ENCODE peak calls at places on chromosomes 12 and 14, in four cellular contexts. One of them, this sample, is unnamed.

GRCh38 chr14:81256289-81256960 is 35.7 kb upstream of the GTF2A1 start:
- DNase-seq in IMR-90: no peak
- DNase-seq in putamen: no peak
- DNase-seq in stimulated activated CD4-positive, alpha-beta T cell treated with anti-CD3 and anti-CD28 coated beads, Interleukin-1b, Interleukin-23, amount 100 ng/mL, for 4 hours: no peak
- DNase-seq in this sample: peak

GRCh38 chr12:53670308-53670707 is 5.6 kb downstream of the ATP5MC2 start:
- DNase-seq in IMR-90: no peak
- DNase-seq in putamen: no peak
- DNase-seq in stimulated activated CD4-positive, alpha-beta T cell treated with anti-CD3 and anti-CD28 coated beads, Interleukin-1b, Interleukin-23, amount 100 ng/mL, for 4 hours: no peak
- DNase-seq in this sample: no peak

GRCh38 chr12:104522985-104523719 is 66.4 kb downstream of the CHST11 start:
- DNase-seq in IMR-90: no peak
- DNase-seq in putamen: no peak
- DNase-seq in stimulated activated CD4-positive, alpha-beta T cell treated with anti-CD3 and anti-CD28 coated beads, Interleukin-1b, Interleukin-23, amount 100 ng/mL, for 4 hours: no peak
- DNase-seq in this sample: no peak

GRCh38 chr12:122366685-122367475 is 55.6 kb downstream of the CLIP1 start:
- DNase-seq in IMR-90: peak
- DNase-seq in putamen: no peak
- DNase-seq in stimulated activated CD4-positive, alpha-beta T cell treated with anti-CD3 and anti-CD28 coated beads, Interleukin-1b, Interleukin-23, amount 100 ng/mL, for 4 hours: no peak
- DNase-seq in this sample: peak

GRCh38 chr14:75334191-75335051 is 55.8 kb downstream of the FOS start:
- DNase-seq in IMR-90: peak
- DNase-seq in putamen: no peak
- DNase-seq in stimulated activated CD4-positive, alpha-beta T cell treated with anti-CD3 and anti-CD28 coated beads, Interleukin-1b, Interleukin-23, amount 100 ng/mL, for 4 hours: peak
- DNase-seq in this sample: no peak

GRCh38 chr14:77028384-77029246 is at the start of gene IRF2BPL:
- DNase-seq in IMR-90: peak
- DNase-seq in putamen: peak
- DNase-seq in stimulated activated CD4-positive, alpha-beta T cell treated with anti-CD3 and anti-CD28 coated beads, Interleukin-1b, Interleukin-23, amount 100 ng/mL, for 4 hours: peak
- DNase-seq in this sample: peak

GRCh38 chr12:78697817-78698415 is 166.7 kb upstream of the SYT1 start:
- DNase-seq in IMR-90: peak
- DNase-seq in putamen: no peak
- DNase-seq in stimulated activated CD4-positive, alpha-beta T cell treated with anti-CD3 and anti-CD28 coated beads, Interleukin-1b, Interleukin-23, amount 100 ng/mL, for 4 hours: no peak
- DNase-seq in this sample: peak

GRCh38 chr12:7042847-7043246 is 17.7 kb upstream of the C1S start:
- DNase-seq in IMR-90: peak
- DNase-seq in putamen: no peak
- DNase-seq in stimulated activated CD4-positive, alpha-beta T cell treated with anti-CD3 and anti-CD28 coated beads, Interleukin-1b, Interleukin-23, amount 100 ng/mL, for 4 hours: no peak
- DNase-seq in this sample: peak

GRCh38 chr12:115943310-115943629 is 334.2 kb downstream of the MED13L start:
- DNase-seq in IMR-90: no peak
- DNase-seq in putamen: no peak
- DNase-seq in stimulated activated CD4-positive, alpha-beta T cell treated with anti-CD3 and anti-CD28 coated beads, Interleukin-1b, Interleukin-23, amount 100 ng/mL, for 4 hours: no peak
- DNase-seq in this sample: no peak

GRCh38 chr14:22994762-22995275 is 12.5 kb upstream of the AJUBA start:
- DNase-seq in IMR-90: peak
- DNase-seq in putamen: no peak
- DNase-seq in stimulated activated CD4-positive, alpha-beta T cell treated with anti-CD3 and anti-CD28 coated beads, Interleukin-1b, Interleukin-23, amount 100 ng/mL, for 4 hours: no peak
- DNase-seq in this sample: peak

GRCh38 chr14:100733152-100733850 is 6.6 kb downstream of the DLK1 start:
- DNase-seq in IMR-90: no peak
- DNase-seq in putamen: no peak
- DNase-seq in stimulated activated CD4-positive, alpha-beta T cell treated with anti-CD3 and anti-CD28 coated beads, Interleukin-1b, Interleukin-23, amount 100 ng/mL, for 4 hours: no peak
- DNase-seq in this sample: no peak

GRCh38 chr12:38588618-38589309 is 272.2 kb downstream of the ALG10B start:
- DNase-seq in IMR-90: no peak
- DNase-seq in putamen: no peak
- DNase-seq in stimulated activated CD4-positive, alpha-beta T cell treated with anti-CD3 and anti-CD28 coated beads, Interleukin-1b, Interleukin-23, amount 100 ng/mL, for 4 hours: no peak
- DNase-seq in this sample: no peak

GRCh38 chr14:95833429-95833828 is 43.2 kb upstream of the TUNAR start:
- DNase-seq in IMR-90: no peak
- DNase-seq in putamen: peak
- DNase-seq in stimulated activated CD4-positive, alpha-beta T cell treated with anti-CD3 and anti-CD28 coated beads, Interleukin-1b, Interleukin-23, amount 100 ng/mL, for 4 hours: no peak
- DNase-seq in this sample: peak

GRCh38 chr12:124240493-124240892 is 54.4 kb upstream of the RFLNA start:
- DNase-seq in IMR-90: no peak
- DNase-seq in putamen: no peak
- DNase-seq in stimulated activated CD4-positive, alpha-beta T cell treated with anti-CD3 and anti-CD28 coated beads, Interleukin-1b, Interleukin-23, amount 100 ng/mL, for 4 hours: no peak
- DNase-seq in this sample: peak

GRCh38 chr12:30969006-30969405 is 42.5 kb downstream of the TSPAN11 start:
- DNase-seq in IMR-90: no peak
- DNase-seq in putamen: no peak
- DNase-seq in stimulated activated CD4-positive, alpha-beta T cell treated with anti-CD3 and anti-CD28 coated beads, Interleukin-1b, Interleukin-23, amount 100 ng/mL, for 4 hours: no peak
- DNase-seq in this sample: no peak

GRCh38 chr14:89190779-89191513 is 226.1 kb downstream of the FOXN3 start:
- DNase-seq in IMR-90: no peak
- DNase-seq in putamen: peak
- DNase-seq in stimulated activated CD4-positive, alpha-beta T cell treated with anti-CD3 and anti-CD28 coated beads, Interleukin-1b, Interleukin-23, amount 100 ng/mL, for 4 hours: no peak
- DNase-seq in this sample: no peak

GRCh38 chr12:128942960-128943477 is 89.7 kb downstream of the GLT1D1 start:
- DNase-seq in IMR-90: no peak
- DNase-seq in putamen: no peak
- DNase-seq in stimulated activated CD4-positive, alpha-beta T cell treated with anti-CD3 and anti-CD28 coated beads, Interleukin-1b, Interleukin-23, amount 100 ng/mL, for 4 hours: no peak
- DNase-seq in this sample: no peak

GRCh38 chr12:13099066-13099909 is 4.2 kb downstream of the GSG1 start:
- DNase-seq in IMR-90: no peak
- DNase-seq in putamen: peak
- DNase-seq in stimulated activated CD4-positive, alpha-beta T cell treated with anti-CD3 and anti-CD28 coated beads, Interleukin-1b, Interleukin-23, amount 100 ng/mL, for 4 hours: no peak
- DNase-seq in this sample: peak

GRCh38 chr12:119178544-119179334 is at the start of gene HSPB8:
- DNase-seq in IMR-90: peak
- DNase-seq in putamen: peak
- DNase-seq in stimulated activated CD4-positive, alpha-beta T cell treated with anti-CD3 and anti-CD28 coated beads, Interleukin-1b, Interleukin-23, amount 100 ng/mL, for 4 hours: no peak
- DNase-seq in this sample: peak

GRCh38 chr12:123062682-123063426 is 82.4 kb downstream of the ARL6IP4 start:
- DNase-seq in IMR-90: peak
- DNase-seq in putamen: no peak
- DNase-seq in stimulated activated CD4-positive, alpha-beta T cell treated with anti-CD3 and anti-CD28 coated beads, Interleukin-1b, Interleukin-23, amount 100 ng/mL, for 4 hours: no peak
- DNase-seq in this sample: peak

GRCh38 chr12:95244350-95244749 is 26.7 kb downstream of the VEZT start:
- DNase-seq in IMR-90: no peak
- DNase-seq in putamen: no peak
- DNase-seq in stimulated activated CD4-positive, alpha-beta T cell treated with anti-CD3 and anti-CD28 coated beads, Interleukin-1b, Interleukin-23, amount 100 ng/mL, for 4 hours: no peak
- DNase-seq in this sample: no peak

GRCh38 chr12:76915381-76916169 is 36.8 kb upstream of the CSRP2 start:
- DNase-seq in IMR-90: no peak
- DNase-seq in putamen: no peak
- DNase-seq in stimulated activated CD4-positive, alpha-beta T cell treated with anti-CD3 and anti-CD28 coated beads, Interleukin-1b, Interleukin-23, amount 100 ng/mL, for 4 hours: no peak
- DNase-seq in this sample: no peak